ENCODE peak calls at places on chromosome 18, in ten cellular contexts. M, V, J, I, F, K, B, Y, H and C are unnamed samples.

GRCh38 chr18:34159691-34160185 is 65.0 kb downstream of the NOL4 start:
- DNase-seq in M (no peak), V (no peak), J (no peak), I (no peak), F (no peak), K (no peak), B (no peak), Y (no peak), H (no peak), C (no peak)

GRCh38 chr18:80246656-80247402 is 485 bp downstream of the PARD6G start:
- DNase-seq in M (no peak), V (no peak), J (peak; percentile 70), I (no peak), F (no peak), K (no peak), B (peak; percentile 63), Y (no peak), H (peak; percentile 64), C (no peak)

GRCh38 chr18:21678897-21679296 is 25.7 kb downstream of the ABHD3 start:
- DNase-seq in M (no peak), V (no peak), J (no peak), I (no peak), F (no peak), K (no peak), B (no peak), Y (no peak), H (no peak), C (no peak)

GRCh38 chr18:59706499-59706898 is 9.3 kb upstream of the CCBE1 start:
- DNase-seq in M (no peak), V (no peak), J (no peak), I (no peak), F (no peak), K (no peak), B (no peak), Y (no peak), H (peak; percentile 70), C (no peak)

GRCh38 chr18:48915621-48916425 is 34.9 kb downstream of the SMAD7 start:
- DNase-seq in M (no peak), V (no peak), J (no peak), I (peak; percentile 58), F (no peak), K (no peak), B (no peak), Y (no peak), H (no peak), C (peak; percentile 15)

GRCh38 chr18:50814387-50814786 is 5.4 kb downstream of the MRO start:
- DNase-seq in M (no peak), V (no peak), J (no peak), I (no peak), F (no peak), K (no peak), B (no peak), Y (no peak), H (no peak), C (no peak)

GRCh38 chr18:13437034-13437433 is 218.5 kb downstream of the LDLRAD4 start:
- DNase-seq in M (no peak), V (no peak), J (no peak), I (peak; percentile 69), F (no peak), K (no peak), B (no peak), Y (no peak), H (no peak), C (no peak)

GRCh38 chr18:48711651-48712486 is 173.0 kb downstream of the CTIF start:
- DNase-seq in M (no peak), V (no peak), J (no peak), I (no peak), F (peak; percentile 8), K (peak; percentile 48), B (peak; percentile 67), Y (peak; percentile 19), H (peak; percentile 59), C (no peak)

GRCh38 chr18:77020561-77020960 is 112.0 kb downstream of the MBP start:
- DNase-seq in M (no peak), V (no peak), J (no peak), I (no peak), F (no peak), K (no peak), B (no peak), Y (no peak), H (no peak), C (no peak)

GRCh38 chr18:62018034-62018760 is 125.4 kb upstream of the RNF152 start:
- DNase-seq in M (no peak), V (no peak), J (peak; percentile 79), I (no peak), F (no peak), K (peak; percentile 68), B (no peak), Y (peak; percentile 31), H (peak; percentile 43), C (no peak)

GRCh38 chr18:76394780-76395476 is 100.1 kb downstream of the ZNF516 start:
- DNase-seq in M (no peak), V (no peak), J (no peak), I (no peak), F (no peak), K (peak; percentile 73), B (no peak), Y (no peak), H (no peak), C (no peak)

DNA sequence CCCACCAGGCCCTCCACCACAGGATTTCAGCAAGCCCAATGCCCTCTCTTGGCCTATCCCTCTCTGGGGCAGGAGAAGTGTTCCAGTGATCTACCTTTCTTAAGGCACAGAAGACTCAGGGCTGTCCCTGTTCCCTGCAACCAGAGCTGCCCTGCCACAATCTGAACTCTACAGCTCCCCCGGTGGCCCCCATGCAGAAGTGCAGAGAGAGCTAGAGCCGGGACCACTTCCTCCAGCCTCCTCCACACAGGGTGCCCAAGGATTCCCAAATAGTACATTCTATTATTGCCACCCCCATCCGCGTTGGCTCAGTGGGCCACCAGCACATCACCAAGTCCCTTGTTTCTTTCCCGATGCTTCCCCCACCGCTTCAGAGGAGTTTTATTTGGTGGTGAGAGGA is 114.8 kb upstream of the PTPRM start:
- DNase-seq in M (no peak), V (no peak), J (no peak), I (no peak), F (no peak), K (peak; percentile 22), B (no peak), Y (no peak), H (no peak), C (no peak)
- TF ChIP-seq CTCF in M (no peak), V (no peak), J (no peak), I (peak; percentile 35), F (peak; percentile 59), K (peak; percentile 75), B (no peak), Y (peak; percentile 43), H (peak; percentile 46), C (peak; percentile 65)

DNA sequence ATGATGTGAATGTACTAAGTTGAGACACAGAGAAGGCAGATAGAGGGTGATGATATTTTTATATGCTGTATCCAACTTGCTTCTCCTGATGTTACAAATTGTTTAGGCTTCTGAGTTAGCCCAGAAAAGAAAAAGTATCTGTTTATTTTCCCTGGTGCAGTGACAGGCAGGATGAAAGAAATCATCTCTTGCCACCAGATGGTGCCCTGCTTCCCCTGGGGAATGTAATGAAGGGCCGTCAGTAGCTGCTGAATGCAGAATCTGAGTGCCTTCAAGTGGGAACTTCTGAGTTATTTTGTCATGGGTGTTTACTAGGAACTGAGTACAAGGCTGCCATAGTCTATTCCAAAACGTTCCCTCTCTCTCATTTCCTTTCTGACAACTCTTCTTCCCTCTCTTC is 525.6 kb downstream of the MBD2 start:
- DNase-seq in M (no peak), V (no peak), J (no peak), I (no peak), F (peak; percentile 13), K (no peak), B (peak; percentile 29), Y (peak; percentile 46), H (no peak), C (no peak)
- TF ChIP-seq CTCF in M (no peak), V (no peak), J (no peak), I (peak; percentile 6), F (peak; percentile 90), K (peak; percentile 46), B (peak; percentile 56), Y (peak; percentile 60), H (peak; percentile 35), C (no peak)

GRCh38 chr18:36419913-36420531 is 122.5 kb downstream of the FHOD3 start:
- DNase-seq in M (no peak), V (no peak), J (no peak), I (no peak), F (no peak), K (peak; percentile 42), B (peak; percentile 17), Y (no peak), H (no peak), C (no peak)
- TF ChIP-seq CTCF in M (no peak), V (no peak), J (no peak), I (no peak), F (peak; percentile 16), K (peak; percentile 64), B (no peak), Y (no peak), H (peak; percentile 48), C (no peak)

DNA sequence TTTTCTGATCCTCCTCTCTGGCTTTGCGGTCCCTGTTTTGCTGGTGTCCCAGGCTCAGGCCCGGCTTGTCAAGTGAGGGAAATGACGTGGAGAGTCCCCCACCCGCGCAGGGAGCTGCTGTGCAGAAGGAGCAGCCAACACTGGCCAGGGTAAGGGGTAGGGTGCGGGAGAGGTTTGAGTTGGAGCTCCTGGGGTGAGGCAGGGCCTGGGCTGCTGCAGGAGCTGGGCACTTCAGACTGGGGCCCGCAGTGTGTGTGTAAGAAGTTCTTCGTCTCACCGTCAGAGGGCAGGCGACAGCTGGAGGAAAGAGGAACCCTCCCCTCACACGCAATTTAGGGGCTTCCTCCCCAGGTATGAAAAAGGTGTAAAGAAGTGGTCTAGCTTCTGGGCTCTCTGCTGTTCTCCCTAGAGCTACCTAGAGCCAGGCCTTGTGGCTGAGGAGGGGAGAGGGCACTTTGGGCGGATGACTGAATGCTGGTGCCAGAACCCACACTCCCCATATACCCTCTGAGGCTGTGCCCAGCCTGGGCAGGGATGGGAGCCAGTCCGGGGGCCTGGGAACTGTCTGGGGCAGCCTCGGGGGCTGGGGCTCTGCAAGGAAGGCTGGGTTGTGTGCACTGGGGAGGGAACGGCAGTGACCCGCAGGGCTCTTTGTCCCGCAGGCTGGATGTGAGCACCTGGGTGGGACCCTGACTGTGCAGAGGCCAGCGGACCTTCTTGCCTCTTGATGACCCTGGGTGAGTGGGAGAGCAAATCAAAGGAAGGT is 11.8 kb downstream of the CELF4 start:
- DNase-seq in M (no peak), V (no peak), J (no peak), I (no peak), F (no peak), K (no peak), B (peak; percentile 32), Y (no peak), H (no peak), C (no peak)
- TF ChIP-seq CTCF in M (no peak), V (no peak), J (no peak), I (no peak), F (peak; percentile 45), K (peak; percentile 19), B (peak; percentile 3), Y (no peak), H (no peak), C (no peak)

GRCh38 chr18:3791258-3791657 is 341.3 kb downstream of the TGIF1 start:
- DNase-seq in M (no peak), V (no peak), J (no peak), I (no peak), F (no peak), K (no peak), B (no peak), Y (no peak), H (no peak), C (no peak)
- TF ChIP-seq CTCF in M (no peak), V (no peak), J (no peak), I (no peak), F (no peak), K (no peak), B (no peak), Y (no peak), H (no peak), C (no peak)